ENCODE peak calls at places on chromosomes 1 and 21, in seven cellular contexts. One of them, this sample, is unnamed. For H3K4me1, the result is how much of the 10 kb centered on the place peaks cover.

GRCh38 chr1:10211805-10212405 is 1.5 kb downstream of the KIF1B start:
- DNase-seq in fibroblast of lung: no peak
- DNase-seq in right cardiac atrium: no peak
- DNase-seq in HCT116: no peak
- DNase-seq in cardiac muscle cell: no peak
- DNase-seq in aorta: no peak
- DNase-seq in neural progenitor cell: no peak
- DNase-seq in this sample: peak

GRCh38 chr1:244347942-244348341 is 103.8 kb downstream of the ADSS2 start:
- DNase-seq in fibroblast of lung: no peak
- DNase-seq in neural progenitor cell: no peak
- DNase-seq in cardiac muscle cell: no peak
- DNase-seq in right cardiac atrium: no peak
- DNase-seq in aorta: no peak
- DNase-seq in HCT116: no peak
- DNase-seq in this sample: no peak

GRCh38 chr1:43801203-43801602 is 93.9 kb downstream of the ST3GAL3 start:
- DNase-seq in cardiac muscle cell: no peak
- DNase-seq in right cardiac atrium: no peak
- DNase-seq in HCT116: no peak
- DNase-seq in aorta: no peak
- DNase-seq in neural progenitor cell: no peak
- DNase-seq in fibroblast of lung: no peak
- DNase-seq in this sample: no peak

GRCh38 chr21:44938976-44939531 is 775 bp upstream of the SLX9 start:
- DNase-seq in HCT116: no peak
- DNase-seq in aorta: no peak
- DNase-seq in right cardiac atrium: no peak
- DNase-seq in neural progenitor cell: no peak
- DNase-seq in fibroblast of lung: no peak
- DNase-seq in cardiac muscle cell: no peak
- DNase-seq in this sample: no peak

GRCh38 chr1:119475866-119476439 is 31.1 kb upstream of the HSD3B1 start:
- DNase-seq in aorta: no peak
- DNase-seq in fibroblast of lung: peak
- DNase-seq in right cardiac atrium: no peak
- DNase-seq in cardiac muscle cell: peak
- DNase-seq in neural progenitor cell: peak
- DNase-seq in HCT116: peak
- DNase-seq in this sample: no peak

GRCh38 chr1:3740752-3741151 is 11.5 kb upstream of the CCDC27 start:
- DNase-seq in aorta: no peak
- DNase-seq in HCT116: no peak
- DNase-seq in cardiac muscle cell: no peak
- DNase-seq in right cardiac atrium: peak
- DNase-seq in fibroblast of lung: no peak
- DNase-seq in neural progenitor cell: no peak
- DNase-seq in this sample: no peak

GRCh38 chr1:44808938-44809917 is 905 bp downstream of the BTBD19 start:
- DNase-seq in HCT116: no peak
- DNase-seq in right cardiac atrium: peak
- DNase-seq in neural progenitor cell: no peak
- DNase-seq in aorta: peak
- DNase-seq in cardiac muscle cell: peak
- DNase-seq in fibroblast of lung: peak
- DNase-seq in this sample: no peak

GRCh38 chr1:117365350-117366280 is 1.6 kb upstream of the MAN1A2 start:
- DNase-seq in right cardiac atrium: peak
- DNase-seq in aorta: no peak
- DNase-seq in cardiac muscle cell: peak
- DNase-seq in neural progenitor cell: no peak
- DNase-seq in fibroblast of lung: peak
- DNase-seq in HCT116: no peak
- DNase-seq in this sample: no peak

GRCh38 chr1:234214129-234214910 is 158.9 kb upstream of the COA6 start:
- DNase-seq in fibroblast of lung: no peak
- DNase-seq in neural progenitor cell: peak
- DNase-seq in aorta: peak
- DNase-seq in cardiac muscle cell: peak
- DNase-seq in HCT116: no peak
- DNase-seq in right cardiac atrium: peak
- DNase-seq in this sample: no peak

GRCh38 chr1:94776474-94776873 is 43.7 kb upstream of the SLC44A3 start:
- DNase-seq in right cardiac atrium: no peak
- DNase-seq in neural progenitor cell: no peak
- DNase-seq in fibroblast of lung: no peak
- DNase-seq in HCT116: no peak
- DNase-seq in cardiac muscle cell: no peak
- DNase-seq in aorta: no peak
- DNase-seq in this sample: no peak

GRCh38 chr1:56563568-56563967 is 15.8 kb downstream of the PLPP3 start:
- DNase-seq in right cardiac atrium: no peak
- DNase-seq in neural progenitor cell: no peak
- DNase-seq in HCT116: no peak
- DNase-seq in cardiac muscle cell: no peak
- DNase-seq in aorta: no peak
- DNase-seq in fibroblast of lung: no peak
- DNase-seq in this sample: no peak
- H3K4me1 ChIP-seq in right cardiac atrium: under half
- H3K4me1 ChIP-seq in neural progenitor cell: half or more
- H3K4me1 ChIP-seq in HCT116: under half
- H3K4me1 ChIP-seq in cardiac muscle cell: under half
- H3K4me1 ChIP-seq in aorta: under half
- H3K4me1 ChIP-seq in fibroblast of lung: under half
- H3K4me1 ChIP-seq in this sample: half or more

GRCh38 chr21:33132054-33132453 is 62.1 kb downstream of the OLIG1 start:
- DNase-seq in aorta: peak
- DNase-seq in cardiac muscle cell: no peak
- DNase-seq in right cardiac atrium: no peak
- DNase-seq in HCT116: no peak
- DNase-seq in neural progenitor cell: no peak
- DNase-seq in fibroblast of lung: no peak
- DNase-seq in this sample: no peak
- H3K27ac ChIP-seq in aorta: no peak
- H3K27ac ChIP-seq in cardiac muscle cell: no peak
- H3K27ac ChIP-seq in right cardiac atrium: no peak
- H3K27ac ChIP-seq in HCT116: no peak
- H3K27ac ChIP-seq in neural progenitor cell: no peak
- H3K27ac ChIP-seq in fibroblast of lung: no peak
- H3K27ac ChIP-seq in this sample: no peak

GRCh38 chr1:109799445-109799844 is 35.7 kb upstream of the EPS8L3 start:
- DNase-seq in aorta: no peak
- DNase-seq in right cardiac atrium: no peak
- DNase-seq in neural progenitor cell: no peak
- DNase-seq in fibroblast of lung: no peak
- DNase-seq in HCT116: no peak
- DNase-seq in cardiac muscle cell: no peak
- DNase-seq in this sample: no peak
- H3K4me1 ChIP-seq in aorta: under half
- H3K4me1 ChIP-seq in right cardiac atrium: under half
- H3K4me1 ChIP-seq in neural progenitor cell: under half
- H3K4me1 ChIP-seq in fibroblast of lung: under half
- H3K4me1 ChIP-seq in HCT116: under half
- H3K4me1 ChIP-seq in cardiac muscle cell: under half
- H3K4me1 ChIP-seq in this sample: under half

GRCh38 chr21:16071082-16071481 is 341.3 kb downstream of the USP25 start:
- DNase-seq in aorta: no peak
- DNase-seq in cardiac muscle cell: peak
- DNase-seq in right cardiac atrium: no peak
- DNase-seq in neural progenitor cell: no peak
- DNase-seq in fibroblast of lung: peak
- DNase-seq in HCT116: no peak
- DNase-seq in this sample: no peak
- H3K27ac ChIP-seq in aorta: no peak
- H3K27ac ChIP-seq in cardiac muscle cell: no peak
- H3K27ac ChIP-seq in right cardiac atrium: no peak
- H3K27ac ChIP-seq in neural progenitor cell: no peak
- H3K27ac ChIP-seq in fibroblast of lung: no peak
- H3K27ac ChIP-seq in HCT116: no peak
- H3K27ac ChIP-seq in this sample: no peak

DNA sequence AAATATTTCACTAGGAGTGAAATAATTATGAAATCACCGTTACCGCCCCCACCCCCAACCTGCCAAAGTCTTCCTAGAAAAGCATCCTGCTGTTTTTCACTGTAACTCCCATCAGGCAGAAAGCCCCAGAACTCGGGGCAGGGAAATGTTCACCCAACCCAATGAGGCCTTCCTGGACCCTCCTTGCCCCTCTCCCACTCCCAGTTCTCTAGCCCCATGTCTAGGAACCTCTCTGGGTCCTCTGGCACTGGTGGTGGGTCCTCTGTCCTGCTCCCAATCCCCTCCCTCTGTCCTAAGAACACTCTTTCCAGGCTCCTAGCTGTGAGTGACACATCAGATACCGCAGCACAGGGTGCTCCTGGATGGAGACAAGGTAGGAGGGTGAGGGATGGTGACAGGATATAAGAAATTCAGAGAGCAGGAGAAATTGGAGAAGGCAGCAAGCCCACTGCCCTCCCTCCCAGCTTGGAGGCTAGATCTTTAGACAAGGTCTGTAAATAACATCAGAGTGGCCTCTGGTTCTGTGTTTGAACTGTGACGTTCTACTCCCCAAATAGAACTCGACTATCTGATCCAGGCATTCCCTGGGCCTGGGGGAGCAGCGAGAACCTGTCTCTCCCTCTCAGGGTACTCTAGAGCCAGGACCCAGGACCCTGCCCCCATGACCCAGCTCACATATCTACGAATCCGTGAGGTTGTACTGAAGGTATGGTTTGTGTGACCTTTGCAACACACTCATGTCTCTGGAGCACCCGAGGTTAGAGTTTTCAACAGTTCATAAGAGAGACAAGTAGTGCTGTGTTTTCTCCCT is 23.3 kb upstream of the BTG2 start:
- DNase-seq in HCT116: no peak
- DNase-seq in neural progenitor cell: no peak
- DNase-seq in right cardiac atrium: no peak
- DNase-seq in fibroblast of lung: no peak
- DNase-seq in cardiac muscle cell: no peak
- DNase-seq in aorta: peak
- DNase-seq in this sample: no peak
- H3K4me1 ChIP-seq in HCT116: under half
- H3K4me1 ChIP-seq in neural progenitor cell: under half
- H3K4me1 ChIP-seq in right cardiac atrium: under half
- H3K4me1 ChIP-seq in fibroblast of lung: under half
- H3K4me1 ChIP-seq in cardiac muscle cell: half or more
- H3K4me1 ChIP-seq in aorta: under half
- H3K4me1 ChIP-seq in this sample: half or more

This sample was measured in gastrocnemius medialis.